ENCODE peak calls at places on chromosomes 2 and 18, in ten cellular contexts. G is cardiac muscle cell, T is vagina, R is lower leg skin, Y is mucosa of descending colon, J is astrocyte of the spinal cord, F is prostate gland, U is sigmoid colon, E is adrenal gland, K is cardiac fibroblast. P is an unnamed sample.

GRCh38 chr18:32086866-32087265 is 4.8 kb upstream of the RNF138 start:
- DNase-seq in R (no peak), T (no peak), F (no peak), J (peak), G (no peak), K (peak), E (no peak), U (no peak), Y (no peak), P (no peak)

GRCh38 chr2:20613342-20613916 is 37.5 kb downstream of the HS1BP3 start:
- DNase-seq in K (no peak), J (no peak), R (no peak), G (no peak), U (peak), Y (no peak), E (peak), T (no peak), F (no peak), P (peak)

GRCh38 chr2:239225921-239226561 is 174.8 kb downstream of the HDAC4 start:
- DNase-seq in K (peak), E (no peak), Y (no peak), R (no peak), U (peak), G (no peak), F (no peak), J (peak), T (no peak), P (no peak)

GRCh38 chr2:46828491-46829239 is 86.9 kb downstream of the MCFD2 start:
- DNase-seq in U (no peak), R (no peak), Y (no peak), G (no peak), J (no peak), F (no peak), K (no peak), E (no peak), T (no peak), P (no peak)

GRCh38 chr2:38523728-38524437 is 78.8 kb downstream of the HNRNPLL start:
- DNase-seq in G (no peak), T (peak), U (no peak), J (no peak), Y (no peak), F (no peak), R (no peak), E (no peak), K (no peak), P (no peak)

GRCh38 chr2:101296314-101296809 is 12.1 kb downstream of the RNF149 start:
- DNase-seq in U (no peak), J (peak), K (no peak), T (no peak), F (no peak), E (no peak), G (no peak), Y (no peak), R (no peak), P (no peak)

GRCh38 chr18:8367217-8367988 is 241.8 kb upstream of the RAB12 start:
- DNase-seq in G (peak), K (peak), E (peak), F (peak), U (no peak), Y (peak), R (no peak), T (peak), J (peak), P (peak)

GRCh38 chr2:119641562-119642258 is 37.3 kb upstream of the TMEM177 start:
- DNase-seq in J (peak), Y (peak), T (no peak), F (peak), K (peak), G (peak), U (peak), R (peak), E (peak), P (peak)

GRCh38 chr2:222470802-222471468 is 46.6 kb downstream of the SGPP2 start:
- DNase-seq in F (no peak), K (no peak), T (no peak), G (peak), U (no peak), E (no peak), J (no peak), R (no peak), Y (no peak), P (no peak)

GRCh38 chr2:212777020-212777491 is 238.5 kb upstream of the ERBB4 start:
- DNase-seq in G (peak), U (no peak), F (no peak), K (peak), Y (peak), R (no peak), E (no peak), T (no peak), J (peak), P (no peak)

GRCh38 chr2:73072416-73072815 is 904 bp upstream of the SFXN5 start:
- DNase-seq in G (no peak), U (no peak), J (peak), F (no peak), E (no peak), K (no peak), Y (no peak), R (no peak), T (peak), P (no peak)
- H3K4me3 ChIP-seq in G (no peak), U (no peak), J (peak), F (peak), E (peak), K (peak), Y (no peak), R (no peak), T (peak), P (peak)

DNA sequence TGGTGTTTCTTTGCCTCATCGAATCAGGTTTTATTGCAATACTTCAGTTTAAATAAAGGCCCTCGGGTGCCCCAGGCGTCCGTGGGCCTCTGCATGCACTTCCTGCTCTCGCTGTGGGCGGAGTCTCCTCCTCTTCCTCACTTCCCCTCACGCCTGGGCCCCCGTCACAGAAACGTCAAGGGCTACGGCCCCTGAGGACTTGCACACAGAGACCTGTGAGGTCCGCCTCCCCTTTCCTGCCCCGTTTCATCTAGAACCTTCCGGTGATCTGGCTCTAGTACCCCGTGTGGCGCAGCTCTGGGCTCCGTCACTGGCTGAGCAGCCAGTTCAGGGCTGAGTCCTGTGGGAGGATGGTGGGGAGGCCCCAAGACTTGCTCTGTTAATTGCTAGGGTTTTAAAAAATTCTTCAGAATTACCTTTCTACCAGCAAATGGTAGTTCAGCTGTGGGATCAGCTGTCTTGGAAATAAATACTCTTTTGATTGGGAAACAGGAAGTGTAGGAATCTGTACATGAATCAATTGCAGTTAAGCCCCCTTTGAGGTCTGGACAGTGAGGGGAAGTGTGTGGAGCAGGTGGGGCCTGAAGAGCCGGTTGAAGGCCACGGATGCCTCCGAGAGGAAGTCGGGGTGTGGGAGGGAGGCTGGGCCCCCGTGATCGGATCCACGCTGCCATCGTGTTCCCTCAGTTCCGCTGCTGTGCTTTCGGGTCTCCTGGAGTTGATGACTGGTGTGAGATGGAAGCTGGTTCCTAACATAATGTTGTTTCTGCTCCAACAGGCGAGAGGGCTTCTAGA is 10.2 kb downstream of the NFATC1 start:
- DNase-seq in K (no peak), U (no peak), G (no peak), F (no peak), E (peak), J (no peak), T (no peak), R (no peak), Y (peak), P (peak)
- H3K4me3 ChIP-seq in K (no peak), U (no peak), G (no peak), F (no peak), E (peak), J (no peak), T (no peak), R (no peak), Y (no peak), P (peak)

GRCh38 chr2:199956062-199956380 is 639 bp downstream of the MAIP1 start:
- DNase-seq in F (no peak), R (no peak), Y (no peak), G (peak), T (no peak), U (no peak), E (no peak), J (no peak), K (no peak), P (no peak)

GRCh38 chr2:199955007-199955338 is 318 bp downstream of the TYW5 start:
- DNase-seq in T (no peak), Y (no peak), E (no peak), K (peak), U (no peak), G (no peak), F (no peak), R (no peak), J (no peak), P (no peak)

GRCh38 chr2:199962203-199962602 is 6.8 kb downstream of the MAIP1 start:
- DNase-seq in J (no peak), T (no peak), U (no peak), G (no peak), K (no peak), R (no peak), E (no peak), Y (no peak), F (no peak), P (no peak)

GRCh38 chr2:199955339-199956061 is at the start of the genes MAIP1 and TYW5:
- DNase-seq in T (no peak), E (peak), R (peak), F (peak), K (peak), G (peak), J (peak), U (peak), Y (peak), P (peak)

GRCh38 chr2:199958014-199958413 is 2.6 kb downstream of the MAIP1 start:
- DNase-seq in J (no peak), F (no peak), R (no peak), E (no peak), U (no peak), G (no peak), K (no peak), Y (no peak), T (no peak), P (no peak)
- H3K4me3 ChIP-seq in J (no peak), F (no peak), R (no peak), E (no peak), U (no peak), G (no peak), K (no peak), Y (no peak), T (no peak), P (no peak)

DNA sequence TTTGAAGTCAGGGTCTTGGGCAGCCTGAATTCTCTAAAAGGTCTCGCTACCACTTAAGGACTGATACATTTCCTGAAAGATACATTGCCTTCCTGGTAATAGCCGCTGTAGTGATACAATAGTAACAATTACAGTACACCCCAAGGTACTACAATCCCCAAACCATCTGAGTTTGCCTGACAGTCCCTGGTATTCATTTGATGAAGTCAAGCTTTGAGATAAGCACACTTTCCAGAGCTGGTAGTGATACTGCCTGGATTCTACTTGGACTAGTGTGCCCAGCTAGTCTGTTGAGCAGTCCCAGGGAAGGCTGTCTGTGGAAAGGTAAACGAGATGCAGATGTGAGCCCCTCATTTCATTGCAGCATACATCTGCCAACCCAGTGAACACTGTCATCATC is 24.4 kb upstream of the ITGB6 start:
- DNase-seq in F (no peak), Y (no peak), J (no peak), E (no peak), G (no peak), T (no peak), U (no peak), R (no peak), K (no peak), P (no peak)
- H3K4me3 ChIP-seq in F (no peak), Y (no peak), J (no peak), E (no peak), G (no peak), T (no peak), U (no peak), R (no peak), K (no peak), P (no peak)

GRCh38 chr18:79798346-79798998 is 734 bp downstream of the KCNG2 start:
- DNase-seq in F (no peak), R (no peak), T (no peak), U (peak), J (no peak), K (peak), E (no peak), G (no peak), Y (no peak), P (no peak)
- H3K4me3 ChIP-seq in F (peak), R (no peak), T (peak), U (peak), J (no peak), K (peak), E (peak), G (peak), Y (no peak), P (peak)

GRCh38 chr2:73984922-73985317 is 210 bp downstream of the TET3 start:
- DNase-seq in F (peak), K (peak), E (no peak), R (no peak), T (no peak), J (no peak), Y (peak), G (no peak), U (peak), P (peak)

GRCh38 chr2:73987948-73988700 is 3.4 kb downstream of the TET3 start:
- DNase-seq in U (no peak), J (no peak), R (no peak), K (peak), G (no peak), F (peak), T (no peak), Y (no peak), E (no peak), P (peak)

GRCh38 chr2:73986085-73986680 is 1.5 kb downstream of the TET3 start:
- DNase-seq in G (no peak), F (no peak), R (no peak), E (no peak), U (no peak), T (no peak), J (no peak), K (no peak), Y (peak), P (no peak)

GRCh38 chr2:73985318-73986084 is 791 bp downstream of the TET3 start:
- DNase-seq in J (no peak), Y (peak), F (peak), E (no peak), G (peak), U (peak), T (no peak), R (peak), K (peak), P (peak)

GRCh38 chr2:73987109-73987947 is 2.6 kb downstream of the TET3 start:
- DNase-seq in U (no peak), E (no peak), K (peak), Y (peak), F (peak), G (peak), R (no peak), J (peak), T (no peak), P (peak)
- H3K4me3 ChIP-seq in U (peak), E (peak), K (no peak), Y (no peak), F (peak), G (no peak), R (no peak), J (no peak), T (peak), P (peak)

GRCh38 chr18:74175658-74176057 is 27.3 kb downstream of the TIMM21 start:
- DNase-seq in T (no peak), E (no peak), J (no peak), R (no peak), K (no peak), G (no peak), Y (no peak), U (no peak), F (no peak), P (no peak)

GRCh38 chr18:74182335-74182734 is 34.0 kb downstream of the TIMM21 start:
- DNase-seq in F (no peak), K (no peak), G (no peak), U (no peak), J (no peak), R (no peak), E (no peak), T (no peak), Y (no peak), P (no peak)

GRCh38 chr18:74184875-74185274 is 36.6 kb downstream of the TIMM21 start:
- DNase-seq in Y (no peak), E (no peak), K (no peak), T (no peak), J (no peak), U (no peak), G (no peak), R (no peak), F (no peak), P (no peak)

GRCh38 chr18:74183110-74183509 is 34.8 kb downstream of the TIMM21 start:
- DNase-seq in U (no peak), E (no peak), Y (no peak), J (no peak), F (no peak), G (no peak), K (no peak), T (no peak), R (no peak), P (no peak)

DNA sequence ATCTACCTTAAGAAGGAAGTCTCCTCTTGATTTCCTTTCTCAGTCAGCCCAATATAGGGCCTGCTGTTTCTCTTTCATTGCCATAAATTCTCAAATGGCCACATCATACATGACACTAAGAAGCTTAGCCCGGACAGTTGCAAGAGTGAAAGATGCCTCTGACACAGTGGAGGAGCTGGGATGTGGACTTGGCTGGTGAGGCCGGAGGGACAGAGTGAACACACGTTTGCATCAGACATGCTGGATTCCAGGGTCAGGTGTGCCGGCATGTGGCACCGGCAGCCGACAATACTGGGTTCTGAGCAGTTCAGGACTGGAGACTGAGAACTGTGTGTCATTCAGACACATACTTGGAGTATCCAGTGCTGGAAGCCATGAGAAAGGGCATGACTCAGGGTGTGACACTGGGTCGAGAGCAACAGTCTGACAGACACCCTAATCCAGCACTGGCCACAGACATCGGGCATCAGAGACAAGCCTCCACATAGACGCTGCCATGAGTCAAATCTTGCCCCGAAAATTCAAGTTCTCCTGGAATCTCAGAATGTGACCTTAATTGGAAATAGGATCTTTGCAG is 31.4 kb downstream of the TIMM21 start:
- DNase-seq in R (no peak), F (no peak), K (no peak), T (no peak), J (no peak), E (no peak), G (no peak), U (no peak), Y (no peak), P (no peak)
- H3K4me3 ChIP-seq in R (no peak), F (no peak), K (no peak), T (no peak), J (no peak), E (no peak), G (no peak), U (no peak), Y (no peak), P (no peak)

DNA sequence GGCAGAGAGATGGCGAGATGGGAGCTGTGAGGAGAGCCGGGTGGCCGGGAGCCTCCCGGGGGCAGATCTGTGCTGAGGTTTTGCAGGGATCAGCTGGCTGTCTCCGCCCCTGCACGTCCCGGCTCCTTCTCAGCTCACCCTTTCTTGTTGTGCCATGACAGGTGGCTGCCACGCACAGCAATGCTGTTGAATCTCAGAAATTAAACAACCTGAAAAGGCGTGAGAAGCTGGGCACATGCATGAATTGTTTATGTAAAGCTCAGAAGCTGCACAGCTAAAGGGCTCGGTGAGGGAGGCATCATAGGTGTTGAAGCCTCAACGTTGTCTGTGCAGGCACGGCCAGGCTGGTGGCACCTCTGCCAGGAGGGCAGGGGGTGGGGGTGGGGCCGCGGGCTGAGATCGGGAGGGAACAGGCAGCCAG is 858 bp upstream of the RTP5 start:
- DNase-seq in F (no peak), R (no peak), U (no peak), J (no peak), Y (no peak), T (no peak), K (no peak), G (no peak), E (no peak), P (no peak)
- H3K4me3 ChIP-seq in F (no peak), R (no peak), U (no peak), J (no peak), Y (no peak), T (no peak), K (no peak), G (no peak), E (no peak), P (no peak)

P was measured in lower lobe of right lung.